ENCODE peak calls at places on chromosomes 13 and 19, in four cellular contexts. C is fibroblast of lung; U is effector memory CD4-positive, alpha-beta T cell; Y is SK-N-SH. O is an unnamed sample. For H3K4me1 and H3K9me3, the result is how much of the 10 kb centered on the place peaks cover.

GRCh38 chr19:4606921-4607678 is 32.2 kb upstream of the TNFAIP8L1 start:
- DNase-seq in U (no peak), C (no peak), Y (peak), O (peak)

GRCh38 chr13:71806885-71807284 is 60.1 kb downstream of the DACH1 start:
- DNase-seq in C (no peak), Y (no peak), U (no peak), O (peak)

GRCh38 chr13:111658150-111659100 is 338.0 kb downstream of the TEX29 start:
- DNase-seq in Y (no peak), U (no peak), C (no peak), O (no peak)

GRCh38 chr13:79096099-79096498 is 310.0 kb downstream of the RBM26 start:
- DNase-seq in Y (no peak), C (no peak), U (no peak), O (no peak)

GRCh38 chr13:24036115-24036514 is 124.4 kb upstream of the SPATA13 start:
- DNase-seq in Y (peak), C (peak), U (no peak), O (no peak)

GRCh38 chr13:36412736-36413135 is 19.6 kb upstream of the CCNA1 start:
- DNase-seq in U (no peak), Y (no peak), C (peak), O (no peak)

GRCh38 chr19:1672038-1672768 is 19.8 kb upstream of the TCF3 start:
- DNase-seq in U (peak), Y (peak), C (peak), O (peak)

GRCh38 chr19:34676697-34677385 is at the start of gene SCGB2B2:
- DNase-seq in C (no peak), Y (peak), U (no peak), O (peak)

GRCh38 chr19:45402469-45403070 is 2.3 kb downstream of the PPP1R13L start:
- DNase-seq in Y (peak), C (peak), U (no peak), O (peak)

GRCh38 chr13:40165533-40165932 is 500.9 kb downstream of the FOXO1 start:
- DNase-seq in C (no peak), U (no peak), Y (no peak), O (no peak)

GRCh38 chr19:9531933-9532332 is 6.5 kb downstream of the ZNF426 start:
- DNase-seq in C (peak), U (no peak), Y (no peak), O (no peak)

GRCh38 chr13:113668491-113668971 is 1.5 kb downstream of the GRK1 start:
- DNase-seq in Y (no peak), C (no peak), U (no peak), O (no peak)

GRCh38 chr13:114161028-114161556 is 18.0 kb upstream of the CFAP97D2 start:
- DNase-seq in C (peak), Y (no peak), U (no peak), O (no peak)

GRCh38 chr13:109835321-109835720 is 48.9 kb upstream of the IRS2 start:
- DNase-seq in Y (no peak), U (no peak), C (peak), O (no peak)

GRCh38 chr13:111282425-111282824 is 38.0 kb upstream of the TEX29 start:
- DNase-seq in Y (no peak), U (no peak), C (no peak), O (no peak)

GRCh38 chr13:79662882-79663281 is 181.9 kb downstream of the NDFIP2 start:
- DNase-seq in Y (no peak), U (no peak), C (peak), O (peak)

GRCh38 chr19:44694184-44694579 is 4.8 kb upstream of the CEACAM16 start:
- DNase-seq in U (no peak), C (no peak), Y (no peak), O (no peak)

GRCh38 chr19:32287811-32288227 is 57.6 kb upstream of the ZNF507 start:
- DNase-seq in Y (no peak), U (no peak), C (peak), O (peak)

GRCh38 chr13:93534181-93534700 is 307.6 kb downstream of the GPC6 start:
- DNase-seq in U (no peak), C (peak), Y (no peak), O (no peak)

GRCh38 chr13:43728411-43728810 is 58.4 kb downstream of the ENOX1 start:
- DNase-seq in U (no peak), Y (no peak), C (no peak), O (no peak)

GRCh38 chr19:5091576-5092215 is 122.8 kb downstream of the KDM4B start:
- DNase-seq in C (no peak), Y (no peak), U (no peak), O (no peak)

GRCh38 chr19:41928754-41929535 is 696 bp upstream of the ERFL start:
- DNase-seq in Y (no peak), C (no peak), U (no peak), O (no peak)

GRCh38 chr13:66984241-66984640 is 245.9 kb downstream of the PCDH9 start:
- DNase-seq in C (no peak), U (no peak), Y (no peak), O (no peak)

GRCh38 chr13:95007322-95007721 is 293.9 kb downstream of the ABCC4 start:
- DNase-seq in U (no peak), Y (no peak), C (no peak), O (no peak)

GRCh38 chr19:48934837-48935236 is 1.3 kb downstream of the DHDH start:
- DNase-seq in Y (no peak), C (no peak), U (no peak), O (no peak)

GRCh38 chr13:23160241-23161175 is 20.3 kb upstream of the SGCG start:
- DNase-seq in C (peak), Y (no peak), U (no peak), O (no peak)

GRCh38 chr13:110261166-110262081 is 45.5 kb downstream of the COL4A1 start:
- DNase-seq in C (no peak), Y (no peak), U (no peak), O (no peak)

GRCh38 chr13:41019027-41019487 is at the start of gene ELF1:
- DNase-seq in U (peak), Y (no peak), C (peak), O (no peak)

GRCh38 chr19:1411255-1412191 is 4.1 kb downstream of the DAZAP1 start:
- DNase-seq in U (peak), C (peak), Y (no peak), O (peak)

GRCh38 chr19:37991841-37992248 is 84.8 kb downstream of the SIPA1L3 start:
- DNase-seq in Y (no peak), C (peak), U (no peak), O (no peak)

GRCh38 chr19:33241530-33242101 is 16.0 kb upstream of the SLC7A10 start:
- DNase-seq in C (peak), Y (peak), U (no peak), O (no peak)

GRCh38 chr19:42069619-42070293 is at the start of gene GRIK5:
- DNase-seq in Y (peak), U (no peak), C (no peak), O (peak)

GRCh38 chr19:18020212-18021067 is 12.5 kb downstream of the ARRDC2 start:
- DNase-seq in Y (peak), C (peak), U (no peak), O (no peak)

GRCh38 chr19:13160557-13160956 is 10.3 kb downstream of the IER2 start:
- DNase-seq in Y (no peak), U (no peak), C (peak), O (no peak)
- H3K4me1 ChIP-seq in Y (under half), U (half or more), C (under half), O (under half)

DNA sequence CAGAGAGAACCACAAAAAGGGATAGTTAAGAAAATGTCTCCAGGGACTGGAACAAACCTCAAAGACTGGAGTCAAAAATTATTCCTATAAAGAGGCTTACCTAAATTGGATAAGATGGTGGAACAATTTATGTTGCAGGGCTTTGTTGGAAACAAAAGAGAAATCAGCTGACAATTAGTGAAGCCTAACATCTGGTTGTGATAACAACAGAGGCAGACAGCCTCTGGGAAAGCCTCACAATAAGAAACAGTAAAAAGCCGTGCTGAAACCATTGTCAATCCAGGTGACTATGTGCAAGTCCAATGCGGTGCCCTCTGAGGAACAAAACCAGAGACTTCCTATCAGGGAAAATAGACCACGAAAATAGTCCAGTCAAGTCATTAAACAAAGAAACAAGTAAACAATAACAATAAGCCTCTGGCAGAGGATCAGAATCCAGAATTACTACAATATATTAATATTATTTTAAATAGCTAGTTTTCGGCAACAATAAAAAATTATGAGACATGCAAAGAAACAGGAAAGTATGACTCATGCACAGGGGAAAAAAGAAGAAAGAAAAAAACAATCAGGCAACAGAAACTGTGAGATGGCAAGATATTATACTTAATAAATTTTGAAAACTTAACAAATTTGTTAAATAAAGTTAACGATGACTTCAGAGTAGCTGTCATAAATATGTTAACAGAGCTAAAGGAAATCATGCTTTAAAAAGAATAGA is 99.7 kb upstream of the RXFP2 start:
- DNase-seq in Y (no peak), U (no peak), C (peak), O (no peak)
- H3K9me3 ChIP-seq in Y (under half), U (under half), C (under half), O (under half)

GRCh38 chr13:45369116-45369515 is 28.1 kb upstream of the TPT1 start:
- DNase-seq in Y (no peak), U (no peak), C (no peak), O (no peak)
- H3K4me1 ChIP-seq in Y (under half), U (under half), C (under half), O (under half)

GRCh38 chr13:31587696-31588266 is 151.5 kb upstream of the RXFP2 start:
- DNase-seq in U (no peak), Y (no peak), C (peak), O (no peak)
- H3K9me3 ChIP-seq in U (under half), Y (under half), C (under half), O (under half)

O was measured in BE2C.